ENCODE peak calls at places on chromosomes 2 and 18, in five cellular contexts. G, Z, I, U and V are unnamed samples.

GRCh38 chr2:189037518-189037917 is 63.3 kb downstream of the COL3A1 start:
- DNase-seq in Z (no peak), G (no peak), U (no peak), I (peak), V (no peak)

GRCh38 chr2:139529045-139529444 is 748.9 kb upstream of the NXPH2 start:
- DNase-seq in I (no peak), G (no peak), Z (no peak), U (no peak), V (no peak)

GRCh38 chr2:174026122-174026845 is 61.1 kb upstream of the SP3 start:
- DNase-seq in G (no peak), Z (no peak), I (no peak), U (no peak), V (no peak)

GRCh38 chr2:204663816-204664421 is 118.6 kb downstream of the PARD3B start:
- DNase-seq in Z (no peak), G (no peak), I (no peak), U (no peak), V (no peak)

GRCh38 chr2:209113030-209113429 is 310.8 kb upstream of the MAP2 start:
- DNase-seq in I (no peak), Z (no peak), U (no peak), G (no peak), V (no peak)

GRCh38 chr2:186590538-186591441 is 934 bp downstream of the ITGAV start:
- DNase-seq in I (peak), U (peak), G (peak), Z (peak), V (peak)

GRCh38 chr2:218658671-218659257 is 659 bp downstream of the ZNF142 start:
- DNase-seq in G (peak), I (peak), U (peak), Z (peak), V (peak)

GRCh38 chr2:128321421-128321775 is 2.7 kb upstream of the HS6ST1 start:
- DNase-seq in G (peak), U (no peak), I (no peak), Z (no peak), V (no peak)

GRCh38 chr2:23400703-23401102 is 15.7 kb downstream of the KLHL29 start:
- DNase-seq in G (no peak), U (no peak), Z (no peak), I (no peak), V (no peak)

GRCh38 chr2:109171444-109172334 is 42.7 kb downstream of the SH3RF3 start:
- DNase-seq in Z (no peak), U (no peak), G (no peak), I (peak), V (no peak)

GRCh38 chr2:164622338-164623106 is 1.2 kb upstream of the GRB14 start:
- DNase-seq in I (no peak), G (no peak), U (no peak), Z (no peak), V (no peak)

GRCh38 chr2:137677466-137677865 is 286.8 kb upstream of the HNMT start:
- DNase-seq in U (no peak), G (no peak), Z (no peak), I (no peak), V (no peak)

GRCh38 chr2:233458031-233458610 is 103.8 kb downstream of the DGKD start:
- DNase-seq in U (no peak), G (no peak), I (no peak), Z (no peak), V (no peak)

GRCh38 chr2:119415630-119416029 is 16.0 kb upstream of the TMEM37 start:
- DNase-seq in G (no peak), I (no peak), Z (no peak), U (no peak), V (no peak)
- TF ChIP-seq MYC in G (no peak), I (no peak), Z (no peak), U (no peak), V (no peak)

GRCh38 chr2:61535449-61535848 is 2.7 kb downstream of the XPO1 start:
- DNase-seq in Z (no peak), U (no peak), I (peak), G (no peak), V (no peak)
- H3K4me3 ChIP-seq in Z (peak), U (peak), I (peak), G (peak), V (peak)

GRCh38 chr18:8030201-8030600 is 463.1 kb downstream of the PTPRM start:
- DNase-seq in Z (no peak), I (no peak), G (no peak), U (no peak), V (no peak)
- TF ChIP-seq MYC in Z (no peak), I (no peak), G (no peak), U (no peak), V (no peak)

DNA sequence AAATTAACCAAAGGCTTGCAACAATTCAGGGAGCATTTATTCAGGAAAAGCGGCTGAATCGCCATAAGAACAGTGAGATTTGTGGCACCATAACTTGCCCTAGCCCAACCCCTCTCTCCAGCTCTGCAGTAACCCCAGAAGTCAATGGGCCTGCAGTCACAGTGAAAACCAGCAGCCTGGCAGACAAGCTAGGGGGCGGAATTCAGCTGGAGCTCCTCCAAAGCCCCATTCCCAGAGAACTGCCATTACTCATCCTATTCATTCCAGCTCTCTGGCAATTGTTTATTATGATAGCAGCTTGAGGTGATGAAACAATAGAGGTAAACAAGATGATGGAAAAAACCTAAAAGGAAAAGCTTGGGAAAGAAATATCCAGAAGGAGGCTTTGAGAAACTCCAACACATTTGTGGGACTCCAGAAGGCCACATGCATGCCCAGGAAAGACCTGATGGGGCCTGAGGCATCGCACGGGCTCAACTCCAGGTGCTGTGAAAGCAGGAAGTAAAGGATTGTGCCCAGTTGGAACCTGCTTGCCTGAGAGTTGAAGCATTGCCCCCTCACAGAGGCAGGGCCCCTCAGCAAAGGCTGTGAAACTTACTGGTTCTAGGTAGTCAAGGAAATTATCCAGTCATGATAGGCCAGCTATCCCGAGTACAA is 126.8 kb downstream of the TWIST2 start:
- DNase-seq in G (no peak), I (peak), Z (peak), U (no peak), V (no peak)
- H3K4me3 ChIP-seq in G (no peak), I (no peak), Z (no peak), U (no peak), V (no peak)

DNA sequence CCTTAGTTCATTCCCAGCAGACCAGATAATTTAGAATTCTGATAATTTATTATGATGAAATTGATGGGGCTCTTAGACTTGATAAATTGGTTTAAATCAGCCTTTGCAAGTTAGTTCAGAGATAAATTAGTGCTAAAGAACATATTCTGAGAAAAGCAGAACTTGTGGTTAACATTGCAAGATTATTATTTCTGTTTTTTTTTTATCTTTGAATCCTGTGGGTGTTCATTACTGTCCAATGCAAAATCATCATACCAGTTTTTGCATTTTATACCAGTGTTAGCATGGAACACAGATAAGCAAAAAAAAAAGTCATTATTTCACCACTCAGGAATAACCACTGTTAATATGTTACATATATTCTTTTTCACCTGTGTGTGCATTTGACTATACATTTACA is 9.1 kb downstream of the SEPTIN2 start:
- DNase-seq in Z (no peak), U (no peak), G (peak), I (no peak), V (no peak)
- TF ChIP-seq MYC in Z (no peak), U (no peak), G (no peak), I (no peak), V (no peak)

DNA sequence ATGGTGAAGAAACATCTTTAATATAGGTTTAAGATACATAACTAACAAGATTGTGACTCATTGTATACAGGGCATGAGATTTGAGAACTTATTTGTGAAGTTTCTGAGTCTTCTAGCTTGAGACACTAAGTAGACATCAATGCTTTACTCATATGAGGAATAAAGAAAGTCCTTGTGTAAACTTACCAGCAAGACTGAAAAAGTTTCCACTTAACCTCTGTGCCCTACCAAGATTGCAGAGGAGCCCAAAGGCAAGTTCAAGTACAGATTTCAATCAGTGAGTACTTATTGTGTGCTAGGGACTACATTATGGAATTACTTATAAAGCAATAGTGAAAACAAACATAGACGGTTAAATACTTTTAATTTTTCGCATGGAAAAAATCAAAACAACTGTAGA is 1041.2 kb upstream of the CELF4 start:
- DNase-seq in U (no peak), Z (no peak), I (no peak), G (no peak), V (no peak)
- H3K4me3 ChIP-seq in U (no peak), Z (no peak), I (no peak), G (no peak), V (no peak)

GRCh38 chr2:152054593-152054992 is 44.3 kb downstream of the CACNB4 start:
- DNase-seq in Z (no peak), I (no peak), G (peak), U (no peak), V (no peak)
- TF ChIP-seq MYC in Z (no peak), I (no peak), G (no peak), U (no peak), V (no peak)